ENCODE peak calls at places on chromosome 1, in seven cellular contexts. B is GM19239, S is EH, M is OCI-LY7, V is HS-27A, Z is T-helper 9 cell, I is ACHN. L is an unnamed sample.

GRCh38 chr1:12552951-12553921 is 64.8 kb downstream of the DHRS3 start:
- DNase-seq in B (no peak), S (peak; percentile 64), M (no peak), V (no peak), Z (no peak), I (no peak), L (no peak)

GRCh38 chr1:105914403-105914802 is 1142.1 kb upstream of the PRMT6 start:
- DNase-seq in B (no peak), S (no peak), M (no peak), V (no peak), Z (no peak), I (no peak), L (no peak)

GRCh38 chr1:113905435-113905861 is 322 bp downstream of the DCLRE1B start:
- DNase-seq in B (no peak), S (no peak), M (peak; percentile 63), V (no peak), Z (peak; percentile 15), I (no peak), L (no peak)

GRCh38 chr1:21216835-21217811 is 40.4 kb upstream of the EIF4G3 start:
- DNase-seq in B (peak; percentile 44), S (peak; percentile 53), M (peak; percentile 71), V (no peak), Z (peak; percentile 55), I (peak; percentile 57), L (peak; percentile 64)

GRCh38 chr1:116128669-116129068 is 17.5 kb downstream of the MAB21L3 start:
- DNase-seq in B (no peak), S (no peak), M (no peak), V (no peak), Z (no peak), I (no peak), L (no peak)

GRCh38 chr1:115295904-115296696 is 41.9 kb downstream of the NGF start:
- DNase-seq in B (no peak), S (peak; percentile 67), M (no peak), V (no peak), Z (no peak), I (no peak), L (no peak)

GRCh38 chr1:12547586-12548225 is 70.3 kb downstream of the DHRS3 start:
- DNase-seq in B (no peak), S (no peak), M (no peak), V (no peak), Z (no peak), I (no peak), L (no peak)

GRCh38 chr1:225820522-225821120 is 10.7 kb downstream of the EPHX1 start:
- DNase-seq in B (no peak), S (no peak), M (no peak), V (no peak), Z (no peak), I (no peak), L (no peak)

GRCh38 chr1:216456682-216457081 is 33.4 kb upstream of the USH2A start:
- DNase-seq in B (no peak), S (peak; percentile 94), M (no peak), V (no peak), Z (no peak), I (no peak), L (no peak)

GRCh38 chr1:40710581-40711315 is 19.2 kb downstream of the NFYC start:
- DNase-seq in B (no peak), S (peak; percentile 37), M (no peak), V (no peak), Z (no peak), I (no peak), L (no peak)

GRCh38 chr1:39919545-39919944 is 17.8 kb upstream of the MYCL start:
- DNase-seq in B (peak; percentile 88), S (peak; percentile 63), M (peak; percentile 80), V (no peak), Z (peak; percentile 8), I (peak; percentile 67), L (no peak)

GRCh38 chr1:75791022-75791421 is 5.0 kb downstream of the RABGGTB start:
- DNase-seq in B (no peak), S (peak; percentile 34), M (no peak), V (no peak), Z (no peak), I (no peak), L (no peak)